ENCODE peak calls at places on chromosomes 16 and 17, in eight cellular contexts. F is neural progenitor cell, C is tibial artery, G is lower leg skin, Z is AG10803, T is HepG2, Q is body of pancreas, M is dorsolateral prefrontal cortex. R is an unnamed sample.

GRCh38 chr17:50157891-50158290 is 7.4 kb upstream of the PPP1R9B start:
- DNase-seq in F (no peak), C (no peak), G (no peak), Z (no peak), T (no peak), Q (no peak), M (no peak), R (no peak)

GRCh38 chr17:43952724-43953666 is 745 bp downstream of the PYY start:
- DNase-seq in F (peak), C (no peak), G (no peak), Z (no peak), T (no peak), Q (no peak), M (no peak), R (no peak)

GRCh38 chr17:76635659-76636360 is 7.7 kb downstream of the ST6GALNAC1 start:
- DNase-seq in F (no peak), C (no peak), G (no peak), Z (no peak), T (no peak), Q (no peak), M (no peak), R (no peak)

GRCh38 chr17:68972119-68972704 is 17.0 kb upstream of the ABCA8 start:
- DNase-seq in F (peak), C (no peak), G (no peak), Z (peak), T (peak), Q (no peak), M (no peak), R (no peak)

GRCh38 chr16:27840311-27841060 is 223.0 kb downstream of the GSG1L start:
- DNase-seq in F (no peak), C (no peak), G (no peak), Z (no peak), T (no peak), Q (no peak), M (no peak), R (no peak)

GRCh38 chr17:8946071-8946470 is 19.4 kb downstream of the PIK3R5 start:
- DNase-seq in F (no peak), C (no peak), G (no peak), Z (no peak), T (no peak), Q (no peak), M (no peak), R (no peak)

GRCh38 chr17:66468241-66469087 is 166.1 kb downstream of the PRKCA start:
- DNase-seq in F (no peak), C (peak), G (peak), Z (peak), T (peak), Q (no peak), M (peak), R (no peak)

GRCh38 chr16:17302620-17303019 is 168.1 kb downstream of the XYLT1 start:
- DNase-seq in F (no peak), C (no peak), G (no peak), Z (peak), T (no peak), Q (no peak), M (no peak), R (no peak)

GRCh38 chr16:89015271-89015859 is 38.4 kb upstream of the CBFA2T3 start:
- DNase-seq in F (no peak), C (no peak), G (no peak), Z (no peak), T (no peak), Q (no peak), M (no peak), R (no peak)

GRCh38 chr17:31392856-31393748 is 1.6 kb downstream of the RAB11FIP4 start:
- DNase-seq in F (no peak), C (no peak), G (peak), Z (no peak), T (no peak), Q (peak), M (peak), R (no peak)

GRCh38 chr17:12983986-12984932 is 33.6 kb downstream of the ELAC2 start:
- DNase-seq in F (no peak), C (peak), G (peak), Z (peak), T (no peak), Q (peak), M (peak), R (peak)

GRCh38 chr17:59361386-59361785 is 29.9 kb downstream of the YPEL2 start:
- DNase-seq in F (no peak), C (no peak), G (no peak), Z (peak), T (no peak), Q (no peak), M (no peak), R (no peak)

GRCh38 chr16:12390074-12390473 is 413.5 kb downstream of the SNX29 start:
- DNase-seq in F (no peak), C (no peak), G (no peak), Z (no peak), T (no peak), Q (no peak), M (no peak), R (no peak)

GRCh38 chr16:12390644-12391043 is 413.0 kb downstream of the CPPED1 start:
- DNase-seq in F (no peak), C (no peak), G (no peak), Z (peak), T (no peak), Q (no peak), M (no peak), R (no peak)

GRCh38 chr16:12391974-12392373 is 411.7 kb downstream of the CPPED1 start:
- DNase-seq in F (no peak), C (no peak), G (no peak), Z (no peak), T (no peak), Q (no peak), M (no peak), R (no peak)

GRCh38 chr16:12393208-12393607 is 410.5 kb downstream of the CPPED1 start:
- DNase-seq in F (no peak), C (no peak), G (no peak), Z (no peak), T (no peak), Q (no peak), M (no peak), R (no peak)

GRCh38 chr16:12392585-12393089 is 411.1 kb downstream of the CPPED1 start:
- DNase-seq in F (no peak), C (peak), G (peak), Z (peak), T (no peak), Q (peak), M (no peak), R (no peak)
- TF ChIP-seq CTCF in F (no peak), C (no peak), G (no peak), Z (peak), T (no peak), Q (no peak), M (peak), R (peak)

DNA sequence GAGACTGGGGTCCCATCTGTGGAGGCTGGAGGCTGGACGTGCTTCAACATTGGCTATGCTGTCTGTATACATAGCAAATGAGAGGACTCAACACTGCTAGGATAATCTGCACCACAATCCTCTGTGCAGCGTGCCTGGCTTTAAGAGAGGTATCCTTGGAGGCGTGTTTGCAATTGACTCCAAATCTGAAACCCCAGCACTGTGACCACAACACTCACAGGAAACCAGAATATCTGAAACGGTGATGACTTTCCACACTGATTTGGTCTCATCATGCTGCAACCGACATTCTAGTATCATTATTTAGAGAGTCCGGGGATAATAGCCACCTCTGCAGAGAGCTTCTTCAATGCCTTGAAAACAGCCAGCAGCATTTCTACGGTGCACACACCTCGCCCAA is 35.1 kb downstream of the TLE7 start:
- DNase-seq in F (no peak), C (no peak), G (no peak), Z (no peak), T (no peak), Q (no peak), M (no peak), R (no peak)
- H3K4me3 ChIP-seq in F (no peak), C (no peak), G (no peak), Z (no peak), T (no peak), Q (no peak), M (no peak), R (no peak)

GRCh38 chr16:12907670-12908233 is 6.4 kb downstream of the SHISA9 start:
- DNase-seq in F (peak), C (no peak), G (no peak), Z (no peak), T (peak), Q (no peak), M (no peak), R (no peak)
- TF ChIP-seq CTCF in F (peak), C (no peak), G (no peak), Z (peak), T (peak), Q (no peak), M (peak), R (no peak)

GRCh38 chr17:60435244-60436170 is 13.2 kb downstream of the CHCT1 start:
- DNase-seq in F (peak), C (peak), G (peak), Z (peak), T (peak), Q (peak), M (peak), R (peak)
- H3K4me3 ChIP-seq in F (no peak), C (no peak), G (no peak), Z (peak), T (no peak), Q (no peak), M (no peak), R (no peak)

GRCh38 chr17:74354123-74354522 is 7.5 kb downstream of the BTBD17 start:
- DNase-seq in F (peak), C (peak), G (no peak), Z (no peak), T (peak), Q (no peak), M (no peak), R (no peak)
- TF ChIP-seq CTCF in F (peak), C (no peak), G (no peak), Z (peak), T (peak), Q (peak), M (peak), R (no peak)

GRCh38 chr16:57629516-57630401 is 1.3 kb downstream of the ADGRG1 start:
- DNase-seq in F (no peak), C (no peak), G (no peak), Z (no peak), T (no peak), Q (no peak), M (no peak), R (no peak)
- H3K4me3 ChIP-seq in F (no peak), C (peak), G (no peak), Z (no peak), T (no peak), Q (no peak), M (peak), R (no peak)

DNA sequence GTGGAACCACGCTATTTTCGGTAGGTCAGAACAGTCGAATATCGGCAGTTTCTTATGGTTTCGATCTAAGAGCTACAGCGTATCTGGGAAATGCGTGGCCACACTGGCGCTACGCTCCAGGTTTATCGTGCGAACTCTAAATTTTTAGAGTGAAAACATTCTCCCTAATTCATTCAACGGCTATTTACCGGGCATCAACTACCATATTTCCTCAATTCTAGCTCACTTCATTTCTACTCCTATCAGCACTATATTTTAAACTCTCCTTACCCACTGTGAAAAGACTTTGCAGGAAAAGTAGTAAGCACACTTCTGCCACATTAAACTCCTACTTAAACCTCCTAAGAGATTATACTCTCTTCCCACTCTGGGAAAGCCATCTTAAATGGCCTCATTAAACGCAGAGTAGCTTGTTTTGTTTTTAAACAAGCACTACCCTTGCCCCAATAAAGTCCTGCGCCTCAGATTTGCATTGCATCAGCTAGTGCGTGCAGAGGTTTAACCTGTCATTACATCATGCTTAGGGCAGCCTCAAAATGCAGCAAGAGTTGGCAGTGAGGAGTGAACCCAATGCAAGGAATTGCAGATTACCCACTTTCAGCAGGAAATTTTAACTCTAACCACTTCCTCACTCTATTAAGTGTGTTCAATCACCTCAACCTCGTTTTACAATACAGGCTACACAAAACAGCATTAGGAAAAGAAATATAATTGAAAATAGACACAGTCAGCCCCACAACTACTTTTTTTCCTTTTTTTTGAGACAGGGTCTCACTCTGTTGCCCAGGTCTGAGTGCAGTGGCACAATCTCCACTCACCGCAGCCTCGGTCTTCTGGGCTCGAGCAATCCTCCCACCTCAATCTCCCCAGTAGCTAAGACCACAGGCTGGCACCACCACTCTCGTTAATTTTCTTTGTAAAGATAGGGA is 18.8 kb downstream of the SIAH1 start:
- DNase-seq in F (peak), C (peak), G (peak), Z (peak), T (peak), Q (peak), M (no peak), R (peak)
- TF ChIP-seq CTCF in F (no peak), C (no peak), G (no peak), Z (no peak), T (no peak), Q (no peak), M (no peak), R (no peak)

DNA sequence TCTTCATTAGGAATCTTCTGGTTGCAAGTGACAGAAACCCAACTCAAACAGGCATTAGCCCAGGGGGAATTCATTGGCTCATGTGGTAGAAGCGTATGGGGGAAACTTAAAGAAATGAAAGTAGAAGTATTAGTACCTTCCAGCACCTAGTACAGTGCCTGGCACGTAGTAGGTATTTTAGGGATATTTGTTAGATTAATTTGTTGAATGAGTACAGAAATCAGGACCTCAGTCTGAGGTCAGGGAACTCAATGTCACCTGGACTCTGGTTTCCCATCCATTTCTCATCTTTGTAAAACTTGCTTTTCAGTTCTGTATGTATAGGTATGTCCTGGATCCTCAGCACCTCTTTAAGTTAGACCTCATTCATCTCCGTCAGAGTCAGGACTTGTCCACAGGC is 32.5 kb downstream of the TMC5 start:
- DNase-seq in F (no peak), C (no peak), G (no peak), Z (no peak), T (no peak), Q (no peak), M (no peak), R (no peak)
- H3K4me3 ChIP-seq in F (no peak), C (no peak), G (no peak), Z (no peak), T (no peak), Q (no peak), M (no peak), R (no peak)

GRCh38 chr17:10628756-10629155 is 28.4 kb downstream of the MYH3 start:
- DNase-seq in F (peak), C (no peak), G (no peak), Z (no peak), T (no peak), Q (no peak), M (no peak), R (no peak)
- TF ChIP-seq CTCF in F (peak), C (no peak), G (no peak), Z (peak), T (peak), Q (no peak), M (peak), R (peak)

GRCh38 chr16:68284847-68285246 is 20.5 kb downstream of the SLC7A6 start:
- DNase-seq in F (no peak), C (no peak), G (no peak), Z (no peak), T (no peak), Q (no peak), M (no peak), R (no peak)

GRCh38 chr16:68281368-68282063 is 17.2 kb downstream of the SLC7A6 start:
- DNase-seq in F (no peak), C (no peak), G (no peak), Z (no peak), T (peak), Q (no peak), M (no peak), R (no peak)

GRCh38 chr16:68283840-68284595 is 19.7 kb downstream of the SLC7A6 start:
- DNase-seq in F (no peak), C (peak), G (peak), Z (peak), T (no peak), Q (no peak), M (no peak), R (no peak)

GRCh38 chr16:68282064-68282452 is 17.7 kb downstream of the SLC7A6 start:
- DNase-seq in F (no peak), C (no peak), G (no peak), Z (no peak), T (no peak), Q (no peak), M (no peak), R (no peak)

DNA sequence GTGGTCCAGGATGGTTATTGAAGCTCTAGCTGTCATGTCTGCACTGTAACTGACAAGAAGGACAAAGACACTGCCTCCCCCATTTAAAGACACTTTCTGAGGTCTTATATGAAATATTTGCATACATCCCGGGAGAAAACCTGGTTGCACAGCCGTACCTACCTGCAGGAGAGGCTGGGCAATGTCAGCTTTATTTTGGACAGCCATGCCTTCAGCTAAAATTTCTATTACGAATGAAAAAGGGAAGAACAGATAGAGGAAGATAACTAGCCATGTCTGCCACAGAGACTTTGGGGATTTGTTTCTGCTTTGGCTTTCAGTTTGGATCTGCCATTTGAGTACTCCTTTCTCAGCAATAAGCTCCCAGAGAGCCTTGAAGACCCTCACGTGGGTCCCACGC is 19.0 kb downstream of the SLC7A6 start:
- DNase-seq in F (no peak), C (no peak), G (no peak), Z (no peak), T (no peak), Q (no peak), M (no peak), R (no peak)
- H3K4me3 ChIP-seq in F (no peak), C (no peak), G (no peak), Z (no peak), T (no peak), Q (no peak), M (no peak), R (no peak)